ENCODE peak calls at places on chromosomes 2 and 18, in ten cellular contexts. Q is cardiac fibroblast, D is A549, U is AG08396, C is NCI-H345, W is GM04504, S is EL, Y is foreskin keratinocyte, M is GDM1, E is nucleus accumbens. V is an unnamed sample.

GRCh38 chr2:15747698-15748471 is 156.2 kb downstream of the DDX1 start:
- DNase-seq in U (no peak), D (no peak), E (no peak), M (no peak), Y (no peak), C (no peak), Q (no peak), S (no peak), W (no peak), V (peak)

GRCh38 chr2:196125596-196125995 is 45.8 kb downstream of the STK17B start:
- DNase-seq in S (no peak), M (no peak), Q (peak), E (no peak), U (no peak), W (no peak), D (no peak), Y (no peak), C (no peak), V (no peak)

GRCh38 chr18:25650201-25650941 is 298.4 kb upstream of the ZNF521 start:
- DNase-seq in Q (peak), S (peak), Y (peak), D (no peak), W (peak), M (no peak), U (peak), C (no peak), E (no peak), V (no peak)

GRCh38 chr2:218397502-218398436 is 1.9 kb upstream of the CTDSP1 start:
- DNase-seq in Y (peak), M (peak), D (peak), C (peak), S (peak), W (peak), Q (peak), U (peak), E (no peak), V (peak)

GRCh38 chr18:48753741-48754140 is 197.0 kb downstream of the SMAD7 start:
- DNase-seq in E (no peak), M (no peak), D (no peak), C (no peak), Q (no peak), S (no peak), U (no peak), Y (no peak), W (no peak), V (no peak)

GRCh38 chr2:231047922-231048544 is 8.6 kb upstream of the PSMD1 start:
- DNase-seq in S (no peak), C (no peak), D (no peak), Y (no peak), E (no peak), W (no peak), U (no peak), Q (no peak), M (no peak), V (no peak)

GRCh38 chr2:65081232-65081685 is 25.0 kb downstream of the CEP68 start:
- DNase-seq in W (no peak), Y (no peak), S (no peak), U (no peak), M (peak), D (no peak), E (no peak), Q (peak), C (no peak), V (no peak)

GRCh38 chr2:45699032-45699658 is 47.7 kb downstream of the PRKCE start:
- DNase-seq in U (peak), Y (peak), M (no peak), E (no peak), D (no peak), Q (peak), S (peak), C (no peak), W (peak), V (no peak)

GRCh38 chr2:241742320-241742939 is 8.0 kb downstream of the D2HGDH start:
- DNase-seq in S (no peak), Y (no peak), D (no peak), M (no peak), C (no peak), U (no peak), Q (no peak), E (no peak), W (no peak), V (no peak)

GRCh38 chr2:84844141-84844540 is 36.7 kb downstream of the TRABD2A start:
- DNase-seq in Y (no peak), W (no peak), M (no peak), U (no peak), C (no peak), S (no peak), D (no peak), Q (no peak), E (no peak), V (no peak)

GRCh38 chr2:130135692-130136541 is 6.9 kb upstream of the POTEF start:
- DNase-seq in Q (no peak), Y (no peak), E (no peak), W (no peak), D (no peak), S (no peak), C (no peak), U (no peak), M (no peak), V (peak)

GRCh38 chr18:50429207-50429948 is 54.5 kb downstream of the SKA1 start:
- DNase-seq in Q (peak), C (peak), Y (no peak), E (no peak), U (no peak), D (peak), W (peak), M (no peak), S (peak), V (no peak)

GRCh38 chr2:24304098-24304497 is 56.2 kb downstream of the ITSN2 start:
- DNase-seq in U (peak), C (no peak), W (peak), E (peak), M (no peak), D (no peak), Q (peak), Y (peak), S (no peak), V (peak)

GRCh38 chr2:145200307-145200706 is 680.4 kb upstream of the ZEB2 start:
- DNase-seq in W (no peak), Y (no peak), E (peak), Q (no peak), D (no peak), S (no peak), M (no peak), C (no peak), U (no peak), V (no peak)

GRCh38 chr18:35522130-35522959 is 24.6 kb upstream of the INO80C start:
- DNase-seq in Q (peak), U (no peak), E (no peak), W (no peak), M (no peak), D (no peak), C (peak), Y (no peak), S (no peak), V (no peak)

GRCh38 chr2:237732790-237733349 is 65.7 kb upstream of the RBM44 start:
- DNase-seq in E (peak), S (no peak), C (no peak), D (no peak), Y (no peak), W (no peak), Q (no peak), M (no peak), U (no peak), V (no peak)

GRCh38 chr2:15780234-15780633 is 160.1 kb upstream of the MYCN start:
- DNase-seq in C (no peak), M (no peak), E (no peak), W (no peak), Q (no peak), Y (no peak), U (no peak), S (no peak), D (no peak), V (no peak)

GRCh38 chr2:236802862-236803261 is 233.2 kb downstream of the ACKR3 start:
- DNase-seq in C (no peak), W (no peak), Q (no peak), D (no peak), M (no peak), E (no peak), S (no peak), Y (no peak), U (no peak), V (no peak)

GRCh38 chr2:158936978-158937377 is 31.5 kb upstream of the TANC1 start:
- DNase-seq in E (no peak), S (peak), D (no peak), C (no peak), U (peak), Y (peak), Q (peak), M (no peak), W (peak), V (no peak)

GRCh38 chr2:204687776-204688175 is 142.5 kb downstream of the PARD3B start:
- DNase-seq in C (no peak), Q (no peak), M (no peak), W (no peak), E (no peak), U (no peak), D (no peak), S (no peak), Y (no peak), V (no peak)

GRCh38 chr2:37544617-37545031 is 126.8 kb downstream of the CDC42EP3 start:
- DNase-seq in D (no peak), Y (no peak), Q (no peak), U (no peak), E (no peak), M (no peak), C (no peak), S (no peak), W (no peak), V (no peak)

GRCh38 chr2:95061119-95061512 is 35.6 kb downstream of the MAL start:
- DNase-seq in Q (no peak), W (no peak), M (no peak), Y (no peak), S (no peak), D (no peak), E (no peak), U (no peak), C (no peak), V (no peak)

GRCh38 chr2:212854766-212855165 is 296.6 kb downstream of the IKZF2 start:
- DNase-seq in D (no peak), S (no peak), W (no peak), E (no peak), C (no peak), M (no peak), Y (peak), Q (no peak), U (no peak), V (no peak)

GRCh38 chr2:71944183-71944550 is 203.5 kb downstream of the CYP26B1 start:
- DNase-seq in U (no peak), W (no peak), E (no peak), Q (no peak), C (no peak), M (no peak), Y (no peak), S (no peak), D (no peak), V (peak)